ENCODE peak calls at places on chromosomes 6 and 20, in five cellular contexts. One of them, this sample, is unnamed.
A peak's percentile ranks its signal among the peaks of the same experiment; 100 is the strongest.

GRCh38 chr6:31794294-31794865 is 1.2 kb downstream of the VARS1 start:
- DNase-seq in HL-60: peak; percentile 40
- DNase-seq in NCI-H1694: no peak
- DNase-seq in T-cell: no peak
- DNase-seq in fibroblast of the aortic adventitia: peak; percentile 52
- DNase-seq in this sample: no peak

GRCh38 chr20:23606652-23607049 is 934 bp upstream of the CST9 start:
- DNase-seq in HL-60: peak; percentile 64
- DNase-seq in NCI-H1694: peak; percentile 25
- DNase-seq in T-cell: peak; percentile 53
- DNase-seq in fibroblast of the aortic adventitia: peak; percentile 78
- DNase-seq in this sample: no peak

GRCh38 chr6:122620428-122620827 is 10.2 kb downstream of the PKIB start:
- DNase-seq in HL-60: no peak
- DNase-seq in NCI-H1694: no peak
- DNase-seq in T-cell: no peak
- DNase-seq in fibroblast of the aortic adventitia: no peak
- DNase-seq in this sample: no peak

GRCh38 chr6:8731874-8732273 is 296.5 kb upstream of the SLC35B3 start:
- DNase-seq in HL-60: no peak
- DNase-seq in NCI-H1694: no peak
- DNase-seq in T-cell: no peak
- DNase-seq in fibroblast of the aortic adventitia: no peak
- DNase-seq in this sample: no peak

GRCh38 chr6:136037246-136037884 is 185.9 kb downstream of the PDE7B start:
- DNase-seq in HL-60: no peak
- DNase-seq in NCI-H1694: no peak
- DNase-seq in T-cell: no peak
- DNase-seq in fibroblast of the aortic adventitia: peak; percentile 65
- DNase-seq in this sample: no peak

GRCh38 chr6:31880616-31881015 is 1.8 kb upstream of the SLC44A4 start:
- DNase-seq in HL-60: no peak
- DNase-seq in NCI-H1694: no peak
- DNase-seq in T-cell: no peak
- DNase-seq in fibroblast of the aortic adventitia: no peak
- DNase-seq in this sample: no peak

GRCh38 chr6:158773581-158774449 is 45.4 kb downstream of the EZR start:
- DNase-seq in HL-60: no peak
- DNase-seq in NCI-H1694: no peak
- DNase-seq in T-cell: no peak
- DNase-seq in fibroblast of the aortic adventitia: no peak
- DNase-seq in this sample: no peak

GRCh38 chr6:161226005-161226964 is 47.6 kb downstream of the AGPAT4 start:
- DNase-seq in HL-60: no peak
- DNase-seq in NCI-H1694: no peak
- DNase-seq in T-cell: peak; percentile 40
- DNase-seq in fibroblast of the aortic adventitia: no peak
- DNase-seq in this sample: no peak

GRCh38 chr6:157711060-157711459 is 112.0 kb upstream of the SNX9 start:
- DNase-seq in HL-60: no peak
- DNase-seq in NCI-H1694: no peak
- DNase-seq in T-cell: no peak
- DNase-seq in fibroblast of the aortic adventitia: peak; percentile 8
- DNase-seq in this sample: no peak

GRCh38 chr6:85810558-85810957 is 167.9 kb upstream of the SYNCRIP start:
- DNase-seq in HL-60: no peak
- DNase-seq in NCI-H1694: no peak
- DNase-seq in T-cell: no peak
- DNase-seq in fibroblast of the aortic adventitia: no peak
- DNase-seq in this sample: no peak

GRCh38 chr6:88380083-88380482 is 213.9 kb upstream of the CNR1 start:
- DNase-seq in HL-60: peak; percentile 38
- DNase-seq in NCI-H1694: peak; percentile 46
- DNase-seq in T-cell: no peak
- DNase-seq in fibroblast of the aortic adventitia: peak; percentile 84
- DNase-seq in this sample: no peak

GRCh38 chr20:34562643-34563042 is 4.1 kb downstream of the MAP1LC3A start:
- DNase-seq in HL-60: peak; percentile 4
- DNase-seq in NCI-H1694: no peak
- DNase-seq in T-cell: no peak
- DNase-seq in fibroblast of the aortic adventitia: no peak
- DNase-seq in this sample: no peak

GRCh38 chr6:18162401-18162800 is 7.2 kb downstream of the KDM1B start:
- DNase-seq in HL-60: no peak
- DNase-seq in NCI-H1694: no peak
- DNase-seq in T-cell: no peak
- DNase-seq in fibroblast of the aortic adventitia: no peak
- DNase-seq in this sample: no peak

GRCh38 chr20:50717974-50718761 is 13.2 kb upstream of the PARD6B start:
- DNase-seq in HL-60: no peak
- DNase-seq in NCI-H1694: no peak
- DNase-seq in T-cell: no peak
- DNase-seq in fibroblast of the aortic adventitia: no peak
- DNase-seq in this sample: no peak

GRCh38 chr6:44373051-44373450 is 14.5 kb upstream of the CDC5L start:
- DNase-seq in HL-60: no peak
- DNase-seq in NCI-H1694: no peak
- DNase-seq in T-cell: no peak
- DNase-seq in fibroblast of the aortic adventitia: no peak
- DNase-seq in this sample: no peak

GRCh38 chr20:62945771-62946339 is 6.7 kb upstream of the SLC17A9 start:
- DNase-seq in HL-60: no peak
- DNase-seq in NCI-H1694: no peak
- DNase-seq in T-cell: no peak
- DNase-seq in fibroblast of the aortic adventitia: no peak
- DNase-seq in this sample: no peak

GRCh38 chr6:109034439-109035041 is 60.1 kb downstream of the SESN1 start:
- DNase-seq in HL-60: no peak
- DNase-seq in NCI-H1694: no peak
- DNase-seq in T-cell: no peak
- DNase-seq in fibroblast of the aortic adventitia: peak; percentile 84
- DNase-seq in this sample: no peak

GRCh38 chr6:106844930-106845329 is 129.6 kb downstream of the CD24 start:
- DNase-seq in HL-60: no peak
- DNase-seq in NCI-H1694: no peak
- DNase-seq in T-cell: no peak
- DNase-seq in fibroblast of the aortic adventitia: no peak
- DNase-seq in this sample: no peak

GRCh38 chr6:52720301-52720700 is 43.0 kb downstream of the GSTA2 start:
- DNase-seq in HL-60: no peak
- DNase-seq in NCI-H1694: no peak
- DNase-seq in T-cell: no peak
- DNase-seq in fibroblast of the aortic adventitia: no peak
- DNase-seq in this sample: no peak

GRCh38 chr20:24724982-24725533 is 224.0 kb upstream of the CST7 start:
- DNase-seq in HL-60: no peak
- DNase-seq in NCI-H1694: no peak
- DNase-seq in T-cell: no peak
- DNase-seq in fibroblast of the aortic adventitia: no peak
- DNase-seq in this sample: no peak

GRCh38 chr20:4065405-4065841 is 50.1 kb upstream of the RNF24 start:
- DNase-seq in HL-60: peak; percentile 85
- DNase-seq in NCI-H1694: no peak
- DNase-seq in T-cell: no peak
- DNase-seq in fibroblast of the aortic adventitia: peak; percentile 98
- DNase-seq in this sample: peak; percentile 62

GRCh38 chr6:107473660-107474059 is 14.3 kb upstream of the PDSS2 start:
- DNase-seq in HL-60: no peak
- DNase-seq in NCI-H1694: no peak
- DNase-seq in T-cell: no peak
- DNase-seq in fibroblast of the aortic adventitia: peak; percentile 7
- DNase-seq in this sample: no peak

GRCh38 chr6:158213925-158214674 is 46.0 kb downstream of the GTF2H5 start:
- DNase-seq in HL-60: peak; percentile 68
- DNase-seq in NCI-H1694: peak; percentile 51
- DNase-seq in T-cell: peak; percentile 37
- DNase-seq in fibroblast of the aortic adventitia: peak; percentile 89
- DNase-seq in this sample: no peak

GRCh38 chr6:33589723-33590530 is 9.9 kb upstream of the BAK1 start:
- DNase-seq in HL-60: peak; percentile 14
- DNase-seq in NCI-H1694: peak; percentile 31
- DNase-seq in T-cell: no peak
- DNase-seq in fibroblast of the aortic adventitia: peak; percentile 85
- DNase-seq in this sample: no peak

GRCh38 chr6:30568245-30568644 is 3.0 kb upstream of the ABCF1 start:
- DNase-seq in HL-60: no peak
- DNase-seq in NCI-H1694: no peak
- DNase-seq in T-cell: no peak
- DNase-seq in fibroblast of the aortic adventitia: no peak
- DNase-seq in this sample: no peak

GRCh38 chr6:35128496-35128895 is 12.6 kb downstream of the TCP11 start:
- DNase-seq in HL-60: no peak
- DNase-seq in NCI-H1694: no peak
- DNase-seq in T-cell: no peak
- DNase-seq in fibroblast of the aortic adventitia: peak; percentile 16
- DNase-seq in this sample: no peak

GRCh38 chr6:157449610-157450009 is 68.6 kb downstream of the ZDHHC14 start:
- DNase-seq in HL-60: no peak
- DNase-seq in NCI-H1694: no peak
- DNase-seq in T-cell: no peak
- DNase-seq in fibroblast of the aortic adventitia: no peak
- DNase-seq in this sample: no peak

GRCh38 chr20:21074605-21075336 is 31.4 kb downstream of the LINC00237 start:
- DNase-seq in HL-60: no peak
- DNase-seq in NCI-H1694: no peak
- DNase-seq in T-cell: no peak
- DNase-seq in fibroblast of the aortic adventitia: no peak
- DNase-seq in this sample: no peak

GRCh38 chr20:44651507-44652373 is at the start of gene ADA:
- DNase-seq in HL-60: peak; percentile 32
- DNase-seq in NCI-H1694: no peak
- DNase-seq in T-cell: peak; percentile 44
- DNase-seq in fibroblast of the aortic adventitia: peak; percentile 25
- DNase-seq in this sample: no peak

GRCh38 chr6:159184559-159184958 is 15.4 kb downstream of the FNDC1 start:
- DNase-seq in HL-60: no peak
- DNase-seq in NCI-H1694: no peak
- DNase-seq in T-cell: no peak
- DNase-seq in fibroblast of the aortic adventitia: peak; percentile 87
- DNase-seq in this sample: no peak

This sample was measured in SIG-M5.